ENCODE peak calls at places on chromosome 17, in seven cellular contexts. N is mucosa of descending colon; E is neuronal stem cell; G is CD4-positive, CD25-positive, alpha-beta regulatory T cell; J is transverse colon; T is brain microvascular endothelial cell; V is cardiac muscle cell. M is an unnamed sample.
A peak's percentile ranks its signal among the peaks of the same experiment; 100 is the strongest.

GRCh38 chr17:76014925-76015261 is 12.2 kb downstream of the EVPL start:
- DNase-seq in G (no peak), T (no peak), J (no peak), E (no peak), N (no peak), V (no peak), M (no peak)

GRCh38 chr17:2680961-2681360 is 30.6 kb downstream of the CLUH start:
- DNase-seq in V (no peak), T (no peak), E (no peak), J (no peak), G (no peak), N (no peak), M (no peak)

GRCh38 chr17:19799796-19800195 is 51.7 kb upstream of the ALDH3A1 start:
- DNase-seq in T (no peak), V (no peak), G (no peak), E (no peak), J (no peak), N (no peak), M (no peak)

GRCh38 chr17:17406225-17406624 is 70.6 kb upstream of the MED9 start:
- DNase-seq in T (no peak), V (no peak), G (no peak), E (no peak), J (no peak), N (no peak), M (no peak)

GRCh38 chr17:28244446-28244845 is 74.6 kb upstream of the TMEM97 start:
- DNase-seq in N (no peak), T (no peak), J (no peak), V (no peak), E (no peak), G (no peak), M (no peak)

GRCh38 chr17:57471941-57472368 is 215.6 kb downstream of the MSI2 start:
- DNase-seq in T (no peak), N (no peak), E (peak; percentile 67), J (no peak), G (no peak), V (no peak), M (no peak)

GRCh38 chr17:31525801-31526549 is 134.5 kb downstream of the RAB11FIP4 start:
- DNase-seq in T (no peak), V (no peak), J (no peak), G (no peak), E (no peak), N (no peak), M (no peak)

GRCh38 chr17:40564883-40565744 is at the start of gene CCR7:
- DNase-seq in E (no peak), V (no peak), J (peak; percentile 58), G (peak; percentile 93), T (no peak), N (no peak), M (no peak)

GRCh38 chr17:80943346-80944145 is 48.1 kb upstream of the CHMP6 start:
- DNase-seq in G (no peak), E (no peak), J (no peak), N (no peak), T (no peak), V (no peak), M (no peak)

GRCh38 chr17:61884864-61885263 is 21.5 kb upstream of the BRIP1 start:
- DNase-seq in G (no peak), V (no peak), N (no peak), J (no peak), E (no peak), T (no peak), M (no peak)

GRCh38 chr17:80034977-80035686 is 540 bp downstream of the TBC1D16 start:
- DNase-seq in G (peak; percentile 64), N (peak; percentile 46), V (peak; percentile 38), T (peak; percentile 20), E (peak; percentile 27), J (peak; percentile 54), M (no peak)

GRCh38 chr17:73514146-73514863 is 129.9 kb downstream of the SDK2 start:
- DNase-seq in V (no peak), T (no peak), G (no peak), J (no peak), E (no peak), N (no peak), M (no peak)

GRCh38 chr17:34135841-34136240 is 119.2 kb upstream of the CCL2 start:
- DNase-seq in J (no peak), N (no peak), V (no peak), G (no peak), E (no peak), T (no peak), M (no peak)

GRCh38 chr17:17677299-17678040 is 3.8 kb upstream of the RAI1 start:
- DNase-seq in G (no peak), V (no peak), T (no peak), N (no peak), E (no peak), J (no peak), M (no peak)

GRCh38 chr17:39621523-39622379 is 5.0 kb upstream of the PPP1R1B start:
- DNase-seq in T (peak; percentile 79), J (peak; percentile 90), N (peak; percentile 92), G (peak; percentile 84), E (peak; percentile 90), V (peak; percentile 84), M (no peak)

GRCh38 chr17:76327689-76328088 is 19.6 kb upstream of the QRICH2 start:
- DNase-seq in E (no peak), G (no peak), N (peak; percentile 15), T (no peak), V (no peak), J (no peak), M (no peak)

GRCh38 chr17:51805765-51806164 is 352.7 kb downstream of the CA10 start:
- DNase-seq in E (no peak), N (no peak), T (no peak), J (no peak), V (no peak), G (no peak), M (no peak)

GRCh38 chr17:3033741-3034577 is 29.4 kb downstream of the OR1D5 start:
- DNase-seq in N (no peak), E (no peak), V (no peak), T (no peak), J (no peak), G (no peak), M (no peak)

GRCh38 chr17:33469411-33469810 is 176.3 kb upstream of the ASIC2 start:
- DNase-seq in E (no peak), T (no peak), J (no peak), G (no peak), N (no peak), V (no peak), M (no peak)

GRCh38 chr17:9768381-9768934 is 22.9 kb downstream of the DHRS7C start:
- DNase-seq in J (no peak), N (peak; percentile 11), G (peak; percentile 28), T (no peak), V (peak; percentile 55), E (peak; percentile 15), M (no peak)

GRCh38 chr17:43601280-43602050 is 55.3 kb upstream of the ETV4 start:
- DNase-seq in N (no peak), V (no peak), G (no peak), J (peak; percentile 29), T (no peak), E (no peak), M (no peak)

GRCh38 chr17:5705081-5705875 is 121.0 kb upstream of the NLRP1 start:
- DNase-seq in T (no peak), V (peak; percentile 18), G (peak; percentile 2), E (peak; percentile 62), N (no peak), J (no peak), M (no peak)

GRCh38 chr17:4715071-4715749 is 4.8 kb downstream of the ARRB2 start:
- DNase-seq in G (peak; percentile 80), T (no peak), E (no peak), N (no peak), V (no peak), J (no peak), M (no peak)

GRCh38 chr17:9936075-9936474 is 31.0 kb upstream of the RCVRN start:
- DNase-seq in J (no peak), T (no peak), G (no peak), V (no peak), N (no peak), E (no peak), M (no peak)

GRCh38 chr17:9368631-9369030 is 207.0 kb downstream of the STX8 start:
- DNase-seq in V (no peak), G (no peak), T (no peak), E (no peak), N (no peak), J (no peak), M (no peak)

GRCh38 chr17:39225308-39225973 is at the start of gene STAC2:
- DNase-seq in E (no peak), V (no peak), T (no peak), N (no peak), G (no peak), J (no peak), M (no peak)

GRCh38 chr17:3879181-3879580 is 13.7 kb downstream of the CAMKK1 start:
- DNase-seq in T (peak; percentile 35), G (no peak), N (peak; percentile 36), V (peak; percentile 53), J (no peak), E (peak; percentile 51), M (no peak)

GRCh38 chr17:62627904-62628603 is 584 bp downstream of the MRC2 start:
- DNase-seq in N (no peak), E (peak; percentile 21), G (peak; percentile 57), T (peak; percentile 54), J (peak; percentile 28), V (peak; percentile 85), M (no peak)

GRCh38 chr17:82281076-82281475 is 7.6 kb upstream of the CSNK1D start:
- DNase-seq in J (no peak), N (no peak), V (no peak), G (no peak), E (no peak), T (no peak), M (no peak)
- H3K36me3 ChIP-seq in J (no peaks in the 10 kb centered on the region), N (no peaks in the 10 kb centered on the region), V (no peaks in the 10 kb centered on the region), G (no peaks in the 10 kb centered on the region), E (peaks cover 3% of the 10 kb centered on the region), T (no peaks in the 10 kb centered on the region), M (no peaks in the 10 kb centered on the region)

DNA sequence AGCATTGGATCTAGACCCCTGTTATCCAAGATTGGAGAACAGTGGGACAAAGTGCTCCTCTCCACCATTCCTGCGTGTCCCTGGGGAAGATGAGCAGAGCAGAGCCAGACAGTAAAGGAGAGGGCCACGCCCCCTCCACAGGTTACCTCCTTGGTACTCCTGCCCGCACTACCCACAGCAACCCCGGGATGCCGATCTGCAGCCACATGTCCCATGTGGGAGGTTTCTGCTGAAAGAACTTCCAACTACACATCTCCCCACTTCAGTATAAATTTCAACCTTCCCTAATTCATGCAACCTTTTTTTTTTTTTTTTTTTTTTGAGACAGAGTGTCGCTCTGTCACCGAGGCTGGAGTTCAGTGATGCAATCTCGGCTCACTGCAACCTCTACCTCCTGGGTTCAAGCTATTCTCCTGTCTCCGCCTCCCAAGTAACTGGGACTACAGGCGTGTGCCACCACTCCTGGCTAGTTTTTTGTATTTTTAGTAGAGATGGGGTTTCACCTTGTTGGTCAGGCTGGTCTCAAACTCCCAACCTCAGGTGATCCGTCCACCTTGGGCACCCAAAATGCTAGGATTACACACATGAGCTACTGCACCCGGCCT is 2.3 kb downstream of the RAB37 start:
- DNase-seq in J (no peak), V (no peak), N (no peak), G (no peak), E (no peak), T (no peak), M (no peak)
- H3K4me3 ChIP-seq in J (no peak overlapping the region), V (no peak overlapping the region), N (no peak overlapping the region), G (peak overlapping the region; percentile 90), E (no peak overlapping the region), T (no peak overlapping the region), M (no peak overlapping the region)

GRCh38 chr17:41973457-41973856 is 6.9 kb downstream of the CNP start:
- DNase-seq in E (no peak), J (no peak), G (no peak), V (no peak), T (no peak), N (no peak), M (no peak)
- H3K36me3 ChIP-seq in E (peaks cover 72% of the 10 kb centered on the region), J (peaks cover 45% of the 10 kb centered on the region), G (peaks cover 72% of the 10 kb centered on the region), V (peaks cover 43% of the 10 kb centered on the region), T (peaks cover 77% of the 10 kb centered on the region), N (no peaks in the 10 kb centered on the region), M (peaks cover 8% of the 10 kb centered on the region)

GRCh38 chr17:35731932-35732805 is 730 bp downstream of the RASL10B start:
- DNase-seq in N (no peak), E (no peak), T (no peak), V (no peak), J (no peak), G (no peak), M (no peak)
- H3K4me3 ChIP-seq in N (no peak overlapping the region), E (peak overlapping the region; percentile 79), T (peak overlapping the region; percentile 61), V (peak overlapping the region; percentile 74), J (peak overlapping the region; percentile 46), G (no peak overlapping the region), M (peak overlapping the region; percentile 43)

M was measured in kidney epithelial cell.